ENCODE peak calls at places on chromosomes 4 and X, in five cellular contexts. G is CD8-positive, alpha-beta memory T cell; N is dermis blood vessel endothelial cell; Q is activated CD4-positive, alpha-beta T cell treated with anti-CD3 and anti-CD28 coated beads, Interleukin-2, amount 50 U/mL, for 1 hour; X is spleen. A is an unnamed sample.

GRCh38 chr4:21697583-21697982 is 251.0 kb downstream of the KCNIP4 start:
- DNase-seq in G (no peak), N (no peak), Q (no peak), X (peak; percentile 64), A (no peak)

GRCh38 chrX:72107320-72107719 is 24.4 kb downstream of the RTL5 start:
- DNase-seq in G (no peak), N (no peak), Q (peak; percentile 13), X (no peak), A (no peak)

GRCh38 chr4:141913928-141914327 is 277.5 kb downstream of the IL15 start:
- DNase-seq in N (no peak), Q (no peak), X (no peak), G (no peak), A (no peak)

GRCh38 chr4:185080545-185080944 is 62.3 kb downstream of the HELT start:
- DNase-seq in N (no peak), Q (no peak), G (no peak), X (no peak), A (no peak)

GRCh38 chr4:31081375-31081774 is 361.2 kb downstream of the PCDH7 start:
- DNase-seq in N (no peak), G (no peak), Q (no peak), X (no peak), A (no peak)

GRCh38 chrX:5876984-5877655 is 351.5 kb downstream of the NLGN4X start:
- DNase-seq in N (no peak), G (no peak), Q (no peak), X (no peak), A (no peak)

GRCh38 chr4:8506373-8507250 is 66.0 kb downstream of the TRMT44 start:
- DNase-seq in X (peak; percentile 56), G (no peak), Q (no peak), N (peak; percentile 15), A (no peak)

GRCh38 chr4:108148316-108148715 is 20.4 kb downstream of the LEF1 start:
- DNase-seq in G (no peak), Q (no peak), N (no peak), X (no peak), A (no peak)

GRCh38 chr4:85744950-85745349 is 270.0 kb downstream of the ARHGAP24 start:
- DNase-seq in X (no peak), Q (no peak), G (no peak), N (no peak), A (no peak)

GRCh38 chr4:187224560-187224959 is 500.9 kb upstream of the FAT1 start:
- DNase-seq in X (no peak), G (no peak), Q (no peak), N (no peak), A (no peak)

GRCh38 chr4:70940134-70940533 is 38.0 kb downstream of the MOB1B start:
- DNase-seq in Q (no peak), G (no peak), N (no peak), X (no peak), A (no peak)

GRCh38 chr4:94507281-94507680 is 55.5 kb downstream of the PDLIM5 start:
- DNase-seq in G (no peak), X (no peak), N (no peak), Q (no peak), A (no peak)